ENCODE peak calls at places on chromosomes 5 and 9, in four cellular contexts. Q is stimulated activated naive CD8-positive, alpha-beta T cell treated with anti-CD3 and anti-CD28 coated beads, Interleukin-15, amount 100 ng/mL, for 72 hours; S is CD8-positive, alpha-beta memory T cell; Y is Right ventricle myocardium superior. C is an unnamed sample.

GRCh38 chr5:14684757-14685156 is 20.2 kb downstream of the OTULIN start:
- DNase-seq in Q (no peak), S (no peak), Y (no peak), C (no peak)

GRCh38 chr9:90188656-90189055 is 454.0 kb downstream of the DIRAS2 start:
- DNase-seq in Q (no peak), S (no peak), Y (no peak), C (no peak)

GRCh38 chr5:10635257-10635860 is 71.5 kb downstream of the ANKRD33B start:
- DNase-seq in Q (peak), S (no peak), Y (no peak), C (peak)

GRCh38 chr9:2166219-2166618 is 151.1 kb downstream of the SMARCA2 start:
- DNase-seq in Q (no peak), S (no peak), Y (no peak), C (no peak)

GRCh38 chr9:27117489-27118135 is 8.6 kb downstream of the TEK start:
- DNase-seq in Q (no peak), S (no peak), Y (peak), C (no peak)

GRCh38 chr9:125629451-125629850 is 77.6 kb downstream of the MAPKAP1 start:
- DNase-seq in Q (no peak), S (no peak), Y (no peak), C (no peak)

GRCh38 chr9:27368317-27368985 is 71.5 kb upstream of the EQTN start:
- DNase-seq in Q (no peak), S (no peak), Y (no peak), C (no peak)

GRCh38 chr5:181181650-181182565 is 23.1 kb downstream of the TRIM7 start:
- DNase-seq in Q (peak), S (peak), Y (peak), C (peak)

GRCh38 chr9:21413089-21414023 is 4.4 kb downstream of the IFNA8 start:
- DNase-seq in Q (no peak), S (no peak), Y (no peak), C (no peak)

GRCh38 chr5:72723584-72723983 is 92.9 kb upstream of the TNPO1 start:
- DNase-seq in Q (no peak), S (no peak), Y (no peak), C (no peak)

GRCh38 chr9:136979769-136980587 is 2.7 kb downstream of the PTGDS start:
- DNase-seq in Q (no peak), S (no peak), Y (peak), C (no peak)

GRCh38 chr9:128899566-128900322 is 17.8 kb downstream of the LRRC8A start:
- DNase-seq in Q (peak), S (peak), Y (no peak), C (peak)

GRCh38 chr9:129720865-129721545 is 31.8 kb downstream of the PTGES start:
- DNase-seq in Q (no peak), S (no peak), Y (no peak), C (no peak)

GRCh38 chr5:91486638-91487037 is 103.5 kb upstream of the ARRDC3 start:
- DNase-seq in Q (no peak), S (no peak), Y (no peak), C (no peak)

GRCh38 chr9:134178781-134179551 is 14.6 kb upstream of the RNU6ATAC start:
- DNase-seq in Q (no peak), S (no peak), Y (peak), C (no peak)

GRCh38 chr5:175282611-175283225 is 161.3 kb downstream of the DRD1 start:
- DNase-seq in Q (no peak), S (no peak), Y (no peak), C (no peak)

GRCh38 chr5:170273968-170274710 is 23.4 kb downstream of the LCP2 start:
- DNase-seq in Q (peak), S (peak), Y (no peak), C (peak)

GRCh38 chr5:45110399-45110798 is 301.7 kb downstream of the MRPS30 start:
- DNase-seq in Q (no peak), S (no peak), Y (no peak), C (no peak)

GRCh38 chr5:62143268-62144229 is 162.5 kb upstream of the KIF2A start:
- DNase-seq in Q (no peak), S (no peak), Y (no peak), C (no peak)

GRCh38 chr9:120486835-120487234 is 93.1 kb downstream of the CDK5RAP2 start:
- DNase-seq in Q (no peak), S (no peak), Y (no peak), C (no peak)

GRCh38 chr5:58459276-58459859 is 518 bp downstream of the PLK2 start:
- DNase-seq in Q (no peak), S (no peak), Y (peak), C (peak)